ENCODE peak calls at places on chromosomes 5 and 9, in four cellular contexts. One of them, this sample, is unnamed.

GRCh38 chr5:113405530-113405929 is 29.3 kb downstream of the TSSK1B start:
- DNase-seq in uterus: no peak
- DNase-seq in keratinocyte: no peak
- DNase-seq in ovary: no peak
- DNase-seq in this sample: no peak

GRCh38 chr5:151082274-151082902 is 1.6 kb upstream of the TNIP1 start:
- DNase-seq in uterus: no peak
- DNase-seq in keratinocyte: no peak
- DNase-seq in ovary: no peak
- DNase-seq in this sample: no peak

GRCh38 chr5:56814963-56815656 is at the start of gene MAP3K1:
- DNase-seq in uterus: peak; percentile 79
- DNase-seq in keratinocyte: no peak
- DNase-seq in ovary: peak; percentile 87
- DNase-seq in this sample: peak; percentile 90

GRCh38 chr5:163659568-163659902 is 154.1 kb downstream of the MAT2B start:
- DNase-seq in uterus: no peak
- DNase-seq in keratinocyte: no peak
- DNase-seq in ovary: no peak
- DNase-seq in this sample: no peak

GRCh38 chr9:123550012-123550411 is 194.0 kb downstream of the CRB2 start:
- DNase-seq in uterus: no peak
- DNase-seq in keratinocyte: no peak
- DNase-seq in ovary: no peak
- DNase-seq in this sample: no peak

GRCh38 chr5:168782172-168782571 is 203.0 kb upstream of the PANK3 start:
- DNase-seq in uterus: no peak
- DNase-seq in keratinocyte: no peak
- DNase-seq in ovary: no peak
- DNase-seq in this sample: no peak

GRCh38 chr9:95852059-95853032 is 23.1 kb upstream of the ERCC6L2 start:
- DNase-seq in uterus: no peak
- DNase-seq in keratinocyte: no peak
- DNase-seq in ovary: no peak
- DNase-seq in this sample: peak; percentile 74

GRCh38 chr9:26458054-26458453 is 434.5 kb downstream of the CAAP1 start:
- DNase-seq in uterus: no peak
- DNase-seq in keratinocyte: no peak
- DNase-seq in ovary: no peak
- DNase-seq in this sample: no peak

GRCh38 chr9:91949946-91950664 is at the start of gene ROR2:
- DNase-seq in uterus: peak; percentile 83
- DNase-seq in keratinocyte: no peak
- DNase-seq in ovary: peak; percentile 90
- DNase-seq in this sample: peak; percentile 83

GRCh38 chr5:14038341-14038959 is 94.0 kb upstream of the DNAH5 start:
- DNase-seq in uterus: no peak
- DNase-seq in keratinocyte: no peak
- DNase-seq in ovary: no peak
- DNase-seq in this sample: no peak

GRCh38 chr9:72228282-72228681 is 79.0 kb downstream of the GDA start:
- DNase-seq in uterus: no peak
- DNase-seq in keratinocyte: no peak
- DNase-seq in ovary: no peak
- DNase-seq in this sample: no peak

GRCh38 chr5:96628406-96628805 is 33.8 kb upstream of the CAST start:
- DNase-seq in uterus: no peak
- DNase-seq in keratinocyte: no peak
- DNase-seq in ovary: no peak
- DNase-seq in this sample: no peak

GRCh38 chr9:98765276-98765675 is 31.1 kb downstream of the ANKS6 start:
- DNase-seq in uterus: no peak
- DNase-seq in keratinocyte: no peak
- DNase-seq in ovary: no peak
- DNase-seq in this sample: no peak

GRCh38 chr9:78989031-78989658 is 582.6 kb upstream of the TLE4 start:
- DNase-seq in uterus: no peak
- DNase-seq in keratinocyte: no peak
- DNase-seq in ovary: no peak
- DNase-seq in this sample: no peak

GRCh38 chr9:29212590-29213373 is 1639.5 kb upstream of the C9orf72 start:
- DNase-seq in uterus: peak; percentile 35
- DNase-seq in keratinocyte: no peak
- DNase-seq in ovary: peak; percentile 9
- DNase-seq in this sample: peak; percentile 22

GRCh38 chr9:106284300-106284699 is 578.7 kb upstream of the ZNF462 start:
- DNase-seq in uterus: no peak
- DNase-seq in keratinocyte: no peak
- DNase-seq in ovary: no peak
- DNase-seq in this sample: no peak

GRCh38 chr5:150081541-150082283 is 4.6 kb downstream of the CSF1R start:
- DNase-seq in uterus: peak; percentile 48
- DNase-seq in keratinocyte: no peak
- DNase-seq in ovary: peak; percentile 72
- DNase-seq in this sample: peak; percentile 85

GRCh38 chr5:111313017-111313724 is 89.0 kb downstream of the CAMK4 start:
- DNase-seq in uterus: no peak
- DNase-seq in keratinocyte: no peak
- DNase-seq in ovary: no peak
- DNase-seq in this sample: no peak

GRCh38 chr5:131230406-131230805 is 33.4 kb upstream of the CDC42SE2 start:
- DNase-seq in uterus: no peak
- DNase-seq in keratinocyte: no peak
- DNase-seq in ovary: no peak
- DNase-seq in this sample: peak; percentile 26

GRCh38 chr5:33997331-33997983 is 10.4 kb downstream of the AMACR start:
- DNase-seq in uterus: peak; percentile 42
- DNase-seq in keratinocyte: peak; percentile 13
- DNase-seq in ovary: peak; percentile 26
- DNase-seq in this sample: peak; percentile 49

GRCh38 chr5:62780888-62781287 is 202.3 kb downstream of the LRRC70 start:
- DNase-seq in uterus: no peak
- DNase-seq in keratinocyte: no peak
- DNase-seq in ovary: no peak
- DNase-seq in this sample: no peak

DNA sequence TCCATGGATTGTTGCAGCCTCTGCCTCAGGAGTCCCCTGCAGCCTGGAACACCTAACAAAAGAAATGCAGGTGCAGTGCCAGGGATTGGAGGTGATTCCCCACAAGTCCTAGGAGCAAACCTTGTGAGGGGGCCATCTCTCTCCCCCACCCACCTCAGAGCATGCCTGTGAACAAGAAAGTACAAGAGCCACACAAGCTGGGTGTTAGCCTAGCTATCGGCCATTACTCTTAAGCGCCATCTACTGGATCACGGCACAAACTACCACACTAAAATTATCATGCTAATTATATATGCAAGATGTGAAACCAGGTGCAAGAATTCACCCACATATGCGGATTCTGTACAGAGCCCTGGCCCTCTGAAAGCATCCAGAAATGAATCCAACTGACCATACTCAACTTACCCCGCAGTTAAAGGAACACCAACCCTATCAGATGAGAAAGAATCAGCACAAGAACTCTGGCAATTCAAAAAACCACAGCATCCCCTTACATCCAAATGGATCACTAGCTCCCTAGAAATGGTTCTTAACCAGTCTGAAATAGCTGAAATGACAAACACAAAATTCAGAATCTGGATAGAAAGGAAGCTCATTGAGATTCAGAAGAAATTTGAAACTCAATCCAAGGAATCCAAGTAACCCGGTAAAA is 16.5 kb upstream of the PRSS3 start:
- DNase-seq in uterus: no peak
- DNase-seq in keratinocyte: no peak
- DNase-seq in ovary: no peak
- DNase-seq in this sample: peak; percentile 76
- TF ChIP-seq CTCF in uterus: peak; percentile 73
- TF ChIP-seq CTCF in keratinocyte: peak; percentile 80
- TF ChIP-seq CTCF in ovary: no peak
- TF ChIP-seq CTCF in this sample: peak; percentile 76

DNA sequence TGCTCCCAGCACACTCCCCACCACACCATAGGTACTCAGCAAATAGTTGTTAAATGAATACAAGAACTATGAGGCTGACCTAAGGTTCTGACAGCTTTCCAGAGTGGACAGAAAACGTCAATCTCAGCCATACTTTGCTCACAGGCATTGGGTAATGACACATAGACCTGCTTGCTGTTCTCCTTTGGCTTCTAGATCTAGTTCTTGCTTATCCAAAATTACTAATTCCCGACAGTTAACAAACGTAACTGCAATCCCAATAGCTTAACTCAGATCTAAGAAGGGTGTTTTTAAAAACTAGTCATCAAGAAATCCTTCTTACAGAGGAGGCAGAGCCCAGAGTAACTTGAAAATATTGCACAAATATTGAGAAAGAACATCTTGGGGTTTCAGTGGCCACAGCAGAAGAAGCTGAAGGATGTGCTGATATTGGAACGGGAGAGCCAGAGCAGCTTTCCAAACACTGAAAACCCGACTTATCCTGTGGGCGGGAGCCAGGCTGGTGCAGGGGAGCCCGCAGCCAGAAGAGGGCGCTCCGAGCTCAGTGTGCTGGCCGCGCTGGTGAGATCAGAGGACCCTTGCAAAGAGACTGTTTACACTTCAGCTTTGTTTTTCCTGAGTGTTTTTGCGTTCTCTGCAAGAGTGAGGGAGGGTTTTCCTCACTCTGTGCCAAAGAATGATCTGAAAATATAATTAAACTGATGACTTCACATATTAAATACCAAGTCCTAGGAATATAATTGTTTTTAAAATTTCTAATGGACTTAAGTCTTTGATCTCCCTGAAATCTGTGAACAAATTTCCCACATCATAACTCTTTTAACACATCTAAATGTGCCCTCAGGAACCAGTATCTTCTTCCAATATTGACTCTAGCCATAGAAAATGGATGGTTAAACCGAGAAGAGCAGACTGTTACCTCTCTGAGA is 30.3 kb downstream of the FGF1 start:
- DNase-seq in uterus: peak; percentile 93
- DNase-seq in keratinocyte: no peak
- DNase-seq in ovary: peak; percentile 92
- DNase-seq in this sample: peak; percentile 89
- TF ChIP-seq CTCF in uterus: peak; percentile 98
- TF ChIP-seq CTCF in keratinocyte: peak; percentile 93
- TF ChIP-seq CTCF in ovary: peak; percentile 92
- TF ChIP-seq CTCF in this sample: peak; percentile 99

GRCh38 chr9:36102742-36103495 is 33.6 kb upstream of the GLIPR2 start:
- DNase-seq in uterus: peak; percentile 79
- DNase-seq in keratinocyte: peak; percentile 59
- DNase-seq in ovary: peak; percentile 78
- DNase-seq in this sample: peak; percentile 79

GRCh38 chr9:36099718-36100117 is 36.8 kb upstream of the GLIPR2 start:
- DNase-seq in uterus: no peak
- DNase-seq in keratinocyte: no peak
- DNase-seq in ovary: no peak
- DNase-seq in this sample: no peak

GRCh38 chr9:36101916-36102741 is 34.4 kb upstream of the GLIPR2 start:
- DNase-seq in uterus: peak; percentile 20
- DNase-seq in keratinocyte: peak; percentile 84
- DNase-seq in ovary: no peak
- DNase-seq in this sample: no peak

GRCh38 chr9:36100532-36100931 is 36.0 kb upstream of the GLIPR2 start:
- DNase-seq in uterus: no peak
- DNase-seq in keratinocyte: no peak
- DNase-seq in ovary: no peak
- DNase-seq in this sample: no peak
- TF ChIP-seq CTCF in uterus: no peak
- TF ChIP-seq CTCF in keratinocyte: no peak
- TF ChIP-seq CTCF in ovary: no peak
- TF ChIP-seq CTCF in this sample: no peak

GRCh38 chr9:17589771-17590170 is 10.9 kb downstream of the SH3GL2 start:
- DNase-seq in uterus: no peak
- DNase-seq in keratinocyte: no peak
- DNase-seq in ovary: no peak
- DNase-seq in this sample: no peak

GRCh38 chr9:17588395-17588794 is 9.5 kb downstream of the SH3GL2 start:
- DNase-seq in uterus: no peak
- DNase-seq in keratinocyte: no peak
- DNase-seq in ovary: no peak
- DNase-seq in this sample: no peak

GRCh38 chr9:17587113-17587512 is 8.2 kb downstream of the SH3GL2 start:
- DNase-seq in uterus: no peak
- DNase-seq in keratinocyte: no peak
- DNase-seq in ovary: no peak
- DNase-seq in this sample: no peak
- TF ChIP-seq CTCF in uterus: no peak
- TF ChIP-seq CTCF in keratinocyte: no peak
- TF ChIP-seq CTCF in ovary: no peak
- TF ChIP-seq CTCF in this sample: no peak

GRCh38 chr5:42807722-42808447 is 3.8 kb downstream of the SELENOP start:
- DNase-seq in uterus: no peak
- DNase-seq in keratinocyte: no peak
- DNase-seq in ovary: no peak
- DNase-seq in this sample: no peak
- TF ChIP-seq CTCF in uterus: no peak
- TF ChIP-seq CTCF in keratinocyte: no peak
- TF ChIP-seq CTCF in ovary: no peak
- TF ChIP-seq CTCF in this sample: no peak

DNA sequence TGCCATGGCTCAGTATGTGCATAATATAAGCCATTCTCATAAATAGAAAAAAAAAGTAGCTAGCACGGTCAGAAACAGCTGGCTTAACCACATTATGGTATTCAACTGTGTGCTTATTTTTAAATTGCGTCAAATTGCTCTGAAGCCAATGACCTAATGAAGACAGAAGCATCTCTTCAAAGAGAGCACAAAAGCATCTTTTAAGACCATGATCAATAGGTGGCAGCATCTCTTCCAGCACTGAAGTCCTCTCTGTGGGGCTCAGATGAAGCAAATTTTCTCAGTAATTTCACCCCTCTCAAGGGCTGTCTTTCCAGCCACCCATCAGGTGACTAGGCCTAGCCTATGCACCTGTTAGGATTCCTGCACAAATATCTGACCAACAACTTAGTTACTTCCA is 251.4 kb downstream of the GLIS3 start:
- DNase-seq in uterus: no peak
- DNase-seq in keratinocyte: no peak
- DNase-seq in ovary: no peak
- DNase-seq in this sample: no peak
- TF ChIP-seq CTCF in uterus: peak; percentile 11
- TF ChIP-seq CTCF in keratinocyte: peak; percentile 45
- TF ChIP-seq CTCF in ovary: no peak
- TF ChIP-seq CTCF in this sample: no peak

DNA sequence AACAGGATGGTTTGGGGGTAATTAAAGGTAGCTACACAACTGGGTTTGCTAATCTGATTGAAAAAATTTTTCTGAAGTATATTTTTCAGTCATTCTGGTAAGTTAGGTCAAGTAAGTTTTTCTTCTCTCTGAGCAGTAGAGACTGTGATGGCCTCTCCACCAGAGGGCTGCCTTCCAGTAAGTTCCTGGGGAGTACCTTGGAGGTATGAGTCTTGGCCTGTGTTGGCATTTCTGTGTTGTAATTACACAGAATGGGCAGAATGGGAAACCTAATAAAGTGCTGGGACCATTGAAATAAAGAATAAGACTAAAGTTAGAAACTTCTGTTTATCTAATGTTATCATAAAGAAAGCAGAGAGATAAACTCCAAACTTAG is 430.8 kb downstream of the ARHGEF28 start:
- DNase-seq in uterus: no peak
- DNase-seq in keratinocyte: no peak
- DNase-seq in ovary: no peak
- DNase-seq in this sample: no peak
- TF ChIP-seq CTCF in uterus: peak; percentile 13
- TF ChIP-seq CTCF in keratinocyte: peak; percentile 44
- TF ChIP-seq CTCF in ovary: no peak
- TF ChIP-seq CTCF in this sample: no peak

This sample was measured in GM13976.